ENCODE peak calls at places on chromosomes 13 and 19, in seven cellular contexts. Z is right atrium auricular region, P is A549, T is GM12878, C is fibroblast of lung, L is pancreas, R is neural progenitor cell. E is an unnamed sample.

GRCh38 chr13:34037636-34038325 is 219.8 kb downstream of the RFC3 start:
- DNase-seq in T (no peak), R (peak; percentile 32), L (no peak), Z (no peak), P (no peak), C (peak; percentile 39), E (no peak)

GRCh38 chr19:54030895-54031586 is 32.7 kb downstream of the VSTM1 start:
- DNase-seq in R (no peak), P (peak; percentile 48), Z (no peak), C (no peak), T (no peak), L (no peak), E (peak; percentile 19)

GRCh38 chr19:53877361-53877766 is 4.6 kb upstream of the PRKCG start:
- DNase-seq in R (no peak), Z (no peak), P (peak; percentile 76), L (no peak), C (peak; percentile 22), T (no peak), E (no peak)

GRCh38 chr13:95457294-95457693 is 95.2 kb upstream of the CLDN10 start:
- DNase-seq in L (no peak), C (no peak), P (no peak), Z (no peak), T (peak; percentile 89), R (no peak), E (no peak)

GRCh38 chr19:33260628-33261418 is 35.2 kb upstream of the SLC7A10 start:
- DNase-seq in Z (no peak), R (no peak), P (no peak), T (no peak), L (no peak), C (no peak), E (no peak)

GRCh38 chr13:111241006-111241755 is 79.3 kb upstream of the TEX29 start:
- DNase-seq in P (no peak), C (no peak), L (no peak), Z (no peak), R (peak; percentile 45), T (no peak), E (no peak)

GRCh38 chr19:54062643-54063042 is 1.1 kb downstream of the VSTM1 start:
- DNase-seq in R (no peak), L (no peak), T (no peak), Z (no peak), C (no peak), P (no peak), E (no peak)

GRCh38 chr19:898663-899062 is 5.4 kb downstream of the RNU6-9 start:
- DNase-seq in T (no peak), P (no peak), C (no peak), Z (no peak), R (peak; percentile 54), L (no peak), E (no peak)

GRCh38 chr19:15897738-15898276 is at the start of gene CYP4F2:
- DNase-seq in C (no peak), T (no peak), L (no peak), R (no peak), Z (no peak), P (no peak), E (no peak)

GRCh38 chr13:26563713-26564112 is 6.2 kb downstream of the WASF3 start:
- DNase-seq in P (no peak), C (no peak), Z (no peak), R (no peak), T (no peak), L (no peak), E (no peak)

GRCh38 chr19:45917421-45918091 is 3.0 kb upstream of the NANOS2 start:
- DNase-seq in C (no peak), R (no peak), L (no peak), P (no peak), Z (no peak), T (no peak), E (no peak)

GRCh38 chr19:30684613-30685012 is 312.4 kb downstream of the ZNF536 start:
- DNase-seq in P (no peak), Z (no peak), R (no peak), C (no peak), L (no peak), T (no peak), E (no peak)

GRCh38 chr13:30125422-30126073 is 181.8 kb downstream of the KATNAL1 start:
- DNase-seq in R (no peak), Z (no peak), C (peak; percentile 94), L (no peak), P (peak; percentile 82), T (no peak), E (no peak)

GRCh38 chr13:99690426-99691189 is 189.3 kb downstream of the TM9SF2 start:
- DNase-seq in P (no peak), L (no peak), C (no peak), R (peak; percentile 82), T (no peak), Z (no peak), E (no peak)

GRCh38 chr13:67076378-67076777 is 153.8 kb downstream of the PCDH9 start:
- DNase-seq in C (peak; percentile 62), T (no peak), Z (no peak), R (no peak), P (no peak), L (no peak), E (no peak)

GRCh38 chr13:110536006-110536693 is 25.4 kb downstream of the RAB20 start:
- DNase-seq in L (no peak), T (no peak), Z (no peak), P (no peak), C (no peak), R (no peak), E (no peak)

GRCh38 chr19:45994456-45994988 is 745 bp upstream of the CCDC61 start:
- DNase-seq in C (peak; percentile 4), R (no peak), T (no peak), Z (no peak), P (no peak), L (no peak), E (no peak)

GRCh38 chr13:33116321-33117010 is 100.2 kb downstream of the KL start:
- DNase-seq in C (no peak), T (no peak), Z (no peak), L (no peak), R (no peak), P (no peak), E (no peak)

GRCh38 chr19:13060233-13060963 is 42.3 kb downstream of the LYL1 start:
- DNase-seq in T (no peak), L (no peak), C (peak; percentile 43), Z (no peak), P (no peak), R (peak; percentile 63), E (peak; percentile 44)

GRCh38 chr13:109862627-109863026 is 76.2 kb upstream of the IRS2 start:
- DNase-seq in C (peak; percentile 70), Z (no peak), P (no peak), T (no peak), L (no peak), R (no peak), E (no peak)

GRCh38 chr19:16228637-16229321 is 31.1 kb downstream of the AP1M1 start:
- DNase-seq in Z (no peak), T (no peak), L (no peak), P (no peak), C (no peak), R (no peak), E (no peak)

GRCh38 chr13:27489456-27489855 is 39.1 kb upstream of the MTIF3 start:
- DNase-seq in L (no peak), P (no peak), Z (peak; percentile 23), R (no peak), T (no peak), C (no peak), E (no peak)

GRCh38 chr19:58559275-58560006 is 1.0 kb upstream of the UBE2M start:
- DNase-seq in Z (peak; percentile 96), L (peak; percentile 85), R (peak; percentile 94), P (peak; percentile 97), C (peak; percentile 92), T (peak; percentile 76), E (peak; percentile 95)

GRCh38 chr13:54185785-54186184 is 1157.2 kb downstream of the OLFM4 start:
- DNase-seq in Z (no peak), R (peak; percentile 73), C (no peak), T (no peak), P (no peak), L (no peak), E (peak; percentile 6)
- TF ChIP-seq CTCF in Z (no peak), R (peak; percentile 80), C (no peak), T (no peak), P (no peak), L (no peak), E (no peak)

DNA sequence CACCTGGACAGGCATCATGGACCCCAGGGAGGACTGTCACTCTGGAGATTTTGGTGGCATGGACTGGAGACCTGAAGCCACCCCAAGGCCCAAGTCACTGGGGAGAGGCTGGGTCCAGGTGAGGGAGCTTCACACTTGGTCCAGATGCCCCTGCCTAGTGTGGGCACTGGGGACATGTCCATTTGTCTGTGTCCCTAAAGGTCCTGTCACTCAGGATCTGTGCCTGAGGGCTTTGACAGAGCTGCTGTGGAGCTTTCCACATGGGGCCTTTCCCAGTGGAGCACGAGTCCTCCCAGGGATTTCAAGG is 40.5 kb upstream of the CEACAM8 start:
- DNase-seq in L (no peak), R (no peak), Z (no peak), C (no peak), P (no peak), T (no peak), E (no peak)
- H3K9me3 ChIP-seq in L (no peaks in the 10 kb centered on the region), R (peaks cover 8% of the 10 kb centered on the region), Z (no peaks in the 10 kb centered on the region), C (no peaks in the 10 kb centered on the region), P (no peaks in the 10 kb centered on the region), T (no peaks in the 10 kb centered on the region), E (peaks cover 5% of the 10 kb centered on the region)

GRCh38 chr19:42247631-42248199 is 5.3 kb upstream of the GSK3A start:
- DNase-seq in Z (no peak), P (no peak), R (no peak), L (no peak), C (no peak), T (no peak), E (no peak)

GRCh38 chr19:42248270-42249148 is 6.1 kb upstream of the GSK3A start:
- DNase-seq in Z (no peak), T (no peak), C (no peak), R (no peak), P (no peak), L (peak; percentile 60), E (no peak)

GRCh38 chr19:42246869-42247630 is 4.6 kb upstream of the GSK3A start:
- DNase-seq in C (peak; percentile 26), P (peak; percentile 44), R (no peak), L (no peak), T (no peak), Z (no peak), E (no peak)

GRCh38 chr19:42244452-42245220 is 2.2 kb upstream of the GSK3A start:
- DNase-seq in R (peak; percentile 97), L (peak; percentile 93), P (peak; percentile 99), Z (peak; percentile 97), C (peak; percentile 92), T (peak; percentile 85), E (peak; percentile 93)

GRCh38 chr19:42246143-42246868 is 3.9 kb upstream of the GSK3A start:
- DNase-seq in C (peak; percentile 81), L (peak; percentile 78), Z (peak; percentile 93), R (peak; percentile 80), P (peak; percentile 85), T (no peak), E (peak; percentile 69)
- TF ChIP-seq CTCF in C (peak; percentile 69), L (peak; percentile 33), Z (peak; percentile 85), R (peak; percentile 60), P (peak; percentile 79), T (peak; percentile 2), E (peak; percentile 50)

DNA sequence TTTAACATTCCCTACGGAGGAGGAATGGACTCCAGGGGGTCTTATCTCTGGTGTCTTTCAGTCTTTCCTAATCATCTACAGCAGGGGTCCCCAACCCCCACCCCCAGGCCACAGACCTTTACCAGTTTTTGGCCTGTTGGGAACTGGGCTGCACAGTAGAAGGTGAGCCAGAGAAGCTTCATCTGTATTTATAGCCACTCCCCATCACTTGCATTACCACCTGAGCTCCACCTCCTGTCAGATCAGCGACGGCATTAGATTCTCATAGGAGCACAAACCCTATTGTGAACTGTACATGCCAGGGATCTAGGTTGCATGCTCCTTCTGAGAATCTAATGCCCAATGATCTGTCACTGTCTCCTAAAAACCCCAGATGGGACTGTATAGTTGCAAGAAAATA is 120.0 kb upstream of the TMTC4 start:
- DNase-seq in Z (no peak), L (no peak), P (no peak), R (no peak), T (no peak), C (no peak), E (no peak)
- H3K9me3 ChIP-seq in Z (peaks cover 24% of the 10 kb centered on the region), L (no peaks in the 10 kb centered on the region), P (no peaks in the 10 kb centered on the region), R (no peaks in the 10 kb centered on the region), T (no peaks in the 10 kb centered on the region), C (no peaks in the 10 kb centered on the region), E (peaks cover 12% of the 10 kb centered on the region)